ENCODE peak calls at places on chromosomes 6 and 20, in four cellular contexts. L, S, B and M are unnamed samples.
A peak's percentile ranks its signal among the peaks of the same experiment; 100 is the strongest.

GRCh38 chr20:23918101-23918862 is 38.7 kb upstream of the CST5 start:
- DNase-seq in L (no peak), S (no peak), B (no peak), M (no peak)

GRCh38 chr6:84623956-84624680 is 140.3 kb downstream of the TBX18 start:
- DNase-seq in L (peak; percentile 33), S (no peak), B (no peak), M (no peak)

GRCh38 chr20:5654557-5654956 is 95.6 kb upstream of the SHLD1 start:
- DNase-seq in L (no peak), S (peak; percentile 38), B (no peak), M (no peak)

GRCh38 chr6:132132911-132133639 is 181.9 kb upstream of the CCN2 start:
- DNase-seq in L (no peak), S (no peak), B (no peak), M (no peak)

GRCh38 chr6:33623895-33624381 is 2.8 kb downstream of the ITPR3 start:
- DNase-seq in L (no peak), S (no peak), B (no peak), M (no peak)

GRCh38 chr6:145241039-145241438 is 494.3 kb downstream of the EPM2A start:
- DNase-seq in L (no peak), S (no peak), B (no peak), M (no peak)

GRCh38 chr6:38269773-38270172 is 370.0 kb downstream of the BTBD9 start:
- DNase-seq in L (no peak), S (no peak), B (no peak), M (no peak)

GRCh38 chr6:165573671-165574070 is 89.4 kb downstream of the PDE10A start:
- DNase-seq in L (peak; percentile 80), S (no peak), B (no peak), M (peak; percentile 20)

GRCh38 chr20:40883097-40883496 is 145.5 kb upstream of the TOP1 start:
- DNase-seq in L (no peak), S (no peak), B (no peak), M (no peak)

GRCh38 chr6:40256831-40257230 is 322.6 kb upstream of the MOCS1 start:
- DNase-seq in L (no peak), S (no peak), B (no peak), M (no peak)

GRCh38 chr6:133230022-133230421 is 11.1 kb upstream of the EYA4 start:
- DNase-seq in L (no peak), S (no peak), B (no peak), M (no peak)

GRCh38 chr20:49567421-49568256 is at the start of gene PTGIS:
- DNase-seq in L (no peak), S (no peak), B (no peak), M (no peak)

GRCh38 chr6:51107769-51108203 is 289.1 kb downstream of the TFAP2B start:
- DNase-seq in L (no peak), S (no peak), B (no peak), M (no peak)

GRCh38 chr6:132712366-132712765 is 1.5 kb downstream of the VNN1 start:
- DNase-seq in L (peak; percentile 40), S (no peak), B (no peak), M (no peak)

GRCh38 chr6:45431314-45432058 is 53.8 kb upstream of the SUPT3H start:
- DNase-seq in L (no peak), S (no peak), B (no peak), M (no peak)

GRCh38 chr20:25148181-25148981 is 47.1 kb upstream of the ENTPD6 start:
- DNase-seq in L (peak; percentile 61), S (no peak), B (peak; percentile 80), M (no peak)

GRCh38 chr6:164079275-164079600 is 664.7 kb downstream of the QKI start:
- DNase-seq in L (no peak), S (no peak), B (no peak), M (no peak)

GRCh38 chr6:52620906-52621190 is 44.0 kb upstream of the TRAM2 start:
- DNase-seq in L (no peak), S (no peak), B (no peak), M (no peak)

GRCh38 chr20:44559302-44559701 is 23.1 kb upstream of the PKIG start:
- DNase-seq in L (no peak), S (no peak), B (no peak), M (no peak)

GRCh38 chr6:14108571-14109410 is 8.8 kb upstream of the CD83 start:
- DNase-seq in L (peak; percentile 57), S (peak; percentile 90), B (peak; percentile 85), M (no peak)

GRCh38 chr6:107491791-107492674 is 2.1 kb downstream of the SOBP start:
- DNase-seq in L (no peak), S (no peak), B (no peak), M (no peak)

GRCh38 chr6:37578104-37578503 is 78.4 kb upstream of the CCDC167 start:
- DNase-seq in L (no peak), S (no peak), B (no peak), M (no peak)

GRCh38 chr6:14406616-14407343 is 289.2 kb downstream of the CD83 start:
- DNase-seq in L (no peak), S (no peak), B (no peak), M (no peak)

GRCh38 chr6:135095716-135096115 is 41.1 kb upstream of the HBS1L start:
- DNase-seq in L (no peak), S (no peak), B (no peak), M (no peak)

GRCh38 chr6:105087571-105088211 is 92.1 kb downstream of the POPDC3 start:
- DNase-seq in L (peak; percentile 58), S (peak; percentile 71), B (no peak), M (no peak)

GRCh38 chr6:42224222-42225042 is 6.8 kb upstream of the MRPS10 start:
- DNase-seq in L (no peak), S (peak; percentile 69), B (no peak), M (no peak)

DNA sequence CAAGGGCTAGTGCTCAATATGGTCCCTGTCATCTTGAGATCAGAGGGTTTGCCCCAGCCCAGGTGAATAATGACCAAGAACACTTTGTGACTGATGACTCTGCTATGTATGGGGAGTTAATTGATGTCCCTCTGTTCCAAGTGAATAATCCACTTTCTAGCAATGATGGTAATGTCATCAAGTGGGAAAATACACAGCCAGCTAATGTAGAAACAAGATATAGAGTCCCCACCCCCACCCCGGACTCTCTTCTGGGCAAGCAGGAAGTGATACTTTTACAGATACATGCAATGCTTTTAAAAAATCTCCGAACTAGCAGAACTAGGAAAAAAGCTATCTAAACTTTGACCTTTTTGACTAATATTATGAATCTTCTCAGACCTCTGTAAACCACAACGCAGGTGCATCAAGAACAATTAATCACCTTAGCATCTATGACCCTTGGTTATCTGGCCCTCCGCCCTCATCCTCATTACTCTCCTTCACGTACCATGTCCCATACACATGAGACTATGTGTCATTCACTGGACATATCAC is 30.5 kb downstream of the CNR1 start:
- DNase-seq in L (no peak), S (no peak), B (no peak), M (no peak)
- TF ChIP-seq POLR2A in L (no peak), S (no peak), B (no peak), M (no peak)

GRCh38 chr6:5506575-5506974 is 245.3 kb downstream of the FARS2 start:
- DNase-seq in L (no peak), S (no peak), B (no peak), M (no peak)

GRCh38 chr6:5504078-5504477 is 242.8 kb downstream of the FARS2 start:
- DNase-seq in L (no peak), S (no peak), B (no peak), M (no peak)

GRCh38 chr6:5507056-5507722 is 245.9 kb downstream of the FARS2 start:
- DNase-seq in L (no peak), S (no peak), B (no peak), M (no peak)

GRCh38 chr6:5509106-5509505 is 247.8 kb downstream of the FARS2 start:
- DNase-seq in L (no peak), S (no peak), B (no peak), M (no peak)

GRCh38 chr6:5506149-5506548 is 244.8 kb downstream of the FARS2 start:
- DNase-seq in L (no peak), S (no peak), B (no peak), M (no peak)
- H3K4me3 ChIP-seq in L (no peak overlapping the region), S (no peak overlapping the region), B (no peak overlapping the region), M (no peak overlapping the region)

GRCh38 chr20:62957136-62958117 is 4.9 kb downstream of the SLC17A9 start:
- DNase-seq in L (no peak), S (no peak), B (peak; percentile 65), M (no peak)
- TF ChIP-seq POLR2A in L (no peak), S (no peak), B (no peak), M (no peak)

GRCh38 chr20:32906200-32906599 is 47.5 kb downstream of the EFCAB8 start:
- DNase-seq in L (no peak), S (peak; percentile 26), B (peak; percentile 62), M (no peak)

GRCh38 chr20:32902456-32903420 is 44.0 kb downstream of the EFCAB8 start:
- DNase-seq in L (peak; percentile 56), S (peak; percentile 67), B (peak; percentile 90), M (no peak)

GRCh38 chr20:32907886-32908285 is 49.2 kb downstream of the EFCAB8 start:
- DNase-seq in L (no peak), S (no peak), B (peak; percentile 58), M (no peak)

GRCh38 chr20:32906871-32907495 is 48.3 kb downstream of the EFCAB8 start:
- DNase-seq in L (no peak), S (no peak), B (peak; percentile 51), M (no peak)

DNA sequence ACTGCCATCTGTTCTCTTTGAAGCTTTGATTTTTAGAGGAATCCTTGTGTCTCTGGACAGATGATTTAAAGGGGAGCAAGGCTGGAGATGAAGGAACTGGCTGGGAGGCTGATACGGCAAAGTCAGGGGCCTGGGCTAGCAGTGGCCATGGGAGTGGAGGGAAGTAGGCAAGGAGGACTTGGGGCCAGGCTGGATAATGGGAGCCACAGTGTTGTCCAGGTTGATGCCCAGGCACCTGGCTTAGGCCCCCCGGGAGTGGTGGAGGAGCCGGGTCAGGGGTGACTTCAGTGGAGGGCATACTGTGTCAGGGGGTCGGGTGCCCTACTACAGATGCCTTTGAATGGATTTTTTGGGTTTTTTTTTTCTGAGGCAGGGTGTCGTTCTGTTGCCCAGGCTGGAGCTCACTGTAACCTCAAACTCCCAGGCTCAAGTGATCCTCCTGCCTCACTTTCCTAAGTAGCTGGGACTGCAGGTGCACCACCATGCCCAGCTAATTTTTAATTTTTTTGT is 45.0 kb downstream of the EFCAB8 start:
- DNase-seq in L (no peak), S (no peak), B (peak; percentile 41), M (no peak)
- H3K4me3 ChIP-seq in L (no peak overlapping the region), S (no peak overlapping the region), B (no peak overlapping the region), M (no peak overlapping the region)

DNA sequence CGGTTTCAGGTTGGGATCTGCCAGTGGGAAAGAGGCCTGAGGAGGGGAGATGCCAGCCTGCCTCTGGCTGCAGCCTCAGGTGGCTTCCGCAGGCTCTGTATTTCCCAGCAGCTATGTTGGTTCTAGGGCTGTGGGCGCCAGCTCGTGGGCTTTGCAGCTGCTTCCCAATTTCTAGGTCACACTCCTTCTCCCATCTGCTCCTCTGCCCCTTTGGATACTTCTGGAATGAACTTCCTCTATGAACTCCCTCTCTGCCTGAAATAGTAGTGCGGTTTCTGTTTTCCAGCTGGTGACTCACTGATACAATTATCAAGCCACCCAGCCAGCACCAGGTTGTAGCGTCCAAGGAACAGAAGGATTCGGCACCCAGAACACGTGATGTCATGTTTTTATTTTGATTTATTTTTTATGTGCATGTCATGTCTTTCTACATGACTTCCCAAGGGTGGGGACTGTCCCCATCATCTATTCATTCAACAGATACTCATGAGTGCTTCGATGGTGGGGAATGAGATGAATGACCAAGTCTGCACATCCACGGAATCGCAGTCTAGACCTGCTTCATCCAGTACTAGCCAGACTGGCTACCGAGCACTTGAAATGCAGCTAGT is 38.0 kb downstream of the TGM2 start:
- DNase-seq in L (peak; percentile 48), S (no peak), B (peak; percentile 29), M (no peak)
- TF ChIP-seq POLR2A in L (no peak), S (no peak), B (no peak), M (no peak)

GRCh38 chr6:110039996-110040383 is 61.9 kb downstream of the GPR6 start:
- DNase-seq in L (peak; percentile 39), S (peak; percentile 68), B (peak; percentile 84), M (no peak)
- H3K4me3 ChIP-seq in L (no peak overlapping the region), S (peak overlapping the region; percentile 48), B (peak overlapping the region; percentile 10), M (peak overlapping the region; percentile 50)